ENCODE peak calls at places on chromosome 9, in seven cellular contexts. Q is RWPE1; P is Kasumi-1; K is midbrain; Z is ELR; G is NCI-H1417; F is activated CD8-positive, alpha-beta memory T cell treated with anti-CD3 and anti-CD28 coated beads for 48 hours. W is an unnamed sample.

GRCh38 chr9:16484744-16485143 is 385.7 kb downstream of the BNC2 start:
- DNase-seq in Q (no peak), P (no peak), K (no peak), Z (no peak), G (no peak), F (no peak), W (no peak)

GRCh38 chr9:99055384-99055783 is 49.5 kb upstream of the TGFBR1 start:
- DNase-seq in Q (peak), P (no peak), K (no peak), Z (peak), G (no peak), F (no peak), W (no peak)

GRCh38 chr9:105385372-105385985 is 62.4 kb upstream of the FSD1L start:
- DNase-seq in Q (peak), P (no peak), K (peak), Z (no peak), G (no peak), F (no peak), W (no peak)

GRCh38 chr9:137141976-137142936 is 3.3 kb downstream of the GRIN1 start:
- DNase-seq in Q (no peak), P (no peak), K (no peak), Z (no peak), G (no peak), F (no peak), W (no peak)

GRCh38 chr9:133971121-133971951 is 20.8 kb downstream of the VAV2 start:
- DNase-seq in Q (no peak), P (no peak), K (no peak), Z (no peak), G (no peak), F (no peak), W (no peak)

GRCh38 chr9:127802576-127803443 is at the start of gene FPGS:
- DNase-seq in Q (peak), P (peak), K (peak), Z (peak), G (peak), F (peak), W (peak)

GRCh38 chr9:114902773-114903589 is 27.4 kb downstream of the TNFSF8 start:
- DNase-seq in Q (no peak), P (no peak), K (no peak), Z (peak), G (no peak), F (no peak), W (no peak)

GRCh38 chr9:112380102-112380581 is at the start of gene HSDL2:
- DNase-seq in Q (peak), P (peak), K (peak), Z (peak), G (no peak), F (no peak), W (no peak)

GRCh38 chr9:127336086-127336485 is 60.9 kb upstream of the SLC2A8 start:
- DNase-seq in Q (no peak), P (no peak), K (no peak), Z (peak), G (no peak), F (no peak), W (no peak)

GRCh38 chr9:112380771-112381181 is 868 bp downstream of the HSDL2 start:
- DNase-seq in Q (no peak), P (peak), K (no peak), Z (peak), G (no peak), F (no peak), W (peak)

GRCh38 chr9:130523921-130524320 is 55.5 kb upstream of the FUBP3 start:
- DNase-seq in Q (no peak), P (no peak), K (no peak), Z (no peak), G (no peak), F (no peak), W (no peak)

GRCh38 chr9:122005597-122005996 is 87.5 kb downstream of the TTLL11 start:
- DNase-seq in Q (peak), P (no peak), K (peak), Z (peak), G (no peak), F (no peak), W (no peak)

GRCh38 chr9:33677961-33678360 is 117.4 kb upstream of the PRSS3 start:
- DNase-seq in Q (no peak), P (no peak), K (no peak), Z (no peak), G (no peak), F (no peak), W (no peak)

GRCh38 chr9:136437430-136437829 is 2.2 kb downstream of the INPP5E start:
- DNase-seq in Q (peak), P (no peak), K (no peak), Z (peak), G (no peak), F (no peak), W (no peak)

GRCh38 chr9:125759812-125760134 is 12.6 kb downstream of the PBX3 start:
- DNase-seq in Q (no peak), P (no peak), K (peak), Z (no peak), G (peak), F (no peak), W (no peak)

GRCh38 chr9:70258692-70259511 is at the start of gene SMC5:
- DNase-seq in Q (peak), P (peak), K (peak), Z (peak), G (peak), F (peak), W (peak)

GRCh38 chr9:74309654-74310053 is 187.5 kb upstream of the RORB start:
- DNase-seq in Q (no peak), P (peak), K (no peak), Z (no peak), G (no peak), F (no peak), W (no peak)

GRCh38 chr9:126671381-126671831 is 57.7 kb downstream of the LMX1B start:
- DNase-seq in Q (no peak), P (no peak), K (no peak), Z (no peak), G (no peak), F (no peak), W (no peak)

GRCh38 chr9:130043654-130044623 is 950 bp upstream of the FNBP1 start:
- DNase-seq in Q (no peak), P (no peak), K (no peak), Z (peak), G (no peak), F (no peak), W (no peak)

GRCh38 chr9:92146610-92147009 is 31.4 kb upstream of the SPTLC1 start:
- DNase-seq in Q (no peak), P (peak), K (no peak), Z (peak), G (no peak), F (no peak), W (no peak)